ENCODE peak calls at places on chromosomes 11 and 22, in four cellular contexts. O is WTC11, L is HepG2, H is GM12878. Y is an unnamed sample.

GRCh38 chr11:18314794-18315523 is 7.0 kb downstream of the HPS5 start:
- DNase-seq in H (no peak), O (no peak), L (no peak), Y (no peak)

GRCh38 chr22:42330170-42330569 is 59.7 kb upstream of the TCF20 start:
- DNase-seq in O (no peak), L (no peak), H (no peak), Y (no peak)

GRCh38 chr11:66889974-66890373 is 33.1 kb downstream of the LRFN4 start:
- DNase-seq in L (peak), H (no peak), O (no peak), Y (no peak)

GRCh38 chr11:119100246-119100959 is 1.2 kb downstream of the DPAGT1 start:
- DNase-seq in H (no peak), L (peak), O (no peak), Y (peak)

GRCh38 chr11:65851811-65852507 is 6.0 kb downstream of the CFL1 start:
- DNase-seq in H (no peak), L (no peak), O (no peak), Y (no peak)

GRCh38 chr22:31637375-31637937 is 24.6 kb downstream of the PISD start:
- DNase-seq in H (no peak), O (no peak), L (no peak), Y (no peak)

GRCh38 chr11:29184939-29185890 is 831.6 kb downstream of the KCNA4 start:
- DNase-seq in O (no peak), L (no peak), H (no peak), Y (no peak)

GRCh38 chr11:87187930-87188329 is 150.2 kb downstream of the TMEM135 start:
- DNase-seq in O (no peak), L (no peak), H (no peak), Y (no peak)

GRCh38 chr22:22960307-22960706 is 72.7 kb downstream of the IGLL5 start:
- DNase-seq in L (peak), H (no peak), O (no peak), Y (no peak)

GRCh38 chr11:78050964-78051831 is 12.5 kb upstream of the THRSP start:
- DNase-seq in H (no peak), L (peak), O (peak), Y (peak)

GRCh38 chr11:35337136-35337918 is 82.0 kb downstream of the SLC1A2 start:
- DNase-seq in H (no peak), O (no peak), L (peak), Y (peak)

GRCh38 chr11:115920841-115921480 is 416.7 kb upstream of the CADM1 start:
- DNase-seq in O (no peak), L (no peak), H (no peak), Y (no peak)

GRCh38 chr11:71194702-71195101 is 57.7 kb downstream of the SHANK2 start:
- DNase-seq in L (no peak), O (no peak), H (no peak), Y (no peak)

GRCh38 chr11:29119691-29120328 is 897.0 kb downstream of the KCNA4 start:
- DNase-seq in O (no peak), L (no peak), H (no peak), Y (no peak)

GRCh38 chr22:17258015-17258827 is 39.0 kb upstream of the ADA2 start:
- DNase-seq in L (no peak), O (peak), H (peak), Y (peak)

GRCh38 chr11:112277937-112278336 is 17.3 kb upstream of the PLET1 start:
- DNase-seq in H (no peak), O (no peak), L (peak), Y (no peak)
- TF ChIP-seq ETV6 in H (no peak), O (no peak), L (no peak), Y (no peak)

GRCh38 chr22:49925525-49926128 is 7.2 kb downstream of the CRELD2 start:
- DNase-seq in L (no peak), H (peak), O (no peak), Y (no peak)
- TF ChIP-seq ETV6 in L (no peak), H (no peak), O (no peak), Y (no peak)

DNA sequence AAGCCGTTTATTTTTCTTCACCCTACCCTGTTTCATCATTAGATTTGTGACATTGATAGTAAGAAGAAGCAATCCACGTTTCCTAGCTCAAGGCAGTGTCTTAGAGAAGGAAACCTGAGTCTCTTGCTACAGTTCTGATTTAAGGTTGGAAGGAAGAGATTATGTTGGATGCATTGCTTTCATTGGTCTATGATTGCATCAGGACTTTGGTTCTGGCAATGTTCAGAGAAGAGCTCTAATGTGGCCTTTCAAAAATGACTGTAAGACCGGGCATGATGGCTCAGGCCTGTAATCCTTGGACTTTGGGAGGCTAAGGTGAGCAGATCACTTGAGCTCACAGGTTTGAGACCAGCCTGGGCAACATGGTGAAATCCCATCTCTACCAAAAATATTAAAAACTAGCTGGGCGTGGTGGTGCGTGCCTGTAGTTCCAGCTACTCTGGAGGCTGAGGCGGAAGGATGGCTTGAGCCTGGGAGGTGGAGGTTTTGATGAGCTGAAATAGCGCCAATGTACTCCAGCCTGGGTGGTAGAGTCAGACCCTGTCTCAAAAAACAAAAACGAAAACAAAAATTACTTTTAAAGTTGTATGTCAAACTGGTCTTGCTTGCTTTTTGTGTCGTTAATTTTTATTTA is 4.1 kb downstream of the NUCB2 start:
- DNase-seq in H (no peak), O (no peak), L (no peak), Y (no peak)
- TF ChIP-seq ETV6 in H (no peak), O (no peak), L (no peak), Y (no peak)

GRCh38 chr22:49380828-49381114 is 446.9 kb downstream of the BRD1 start:
- DNase-seq in H (no peak), O (no peak), L (no peak), Y (no peak)
- TF ChIP-seq ETV6 in H (no peak), O (no peak), L (no peak), Y (no peak)

GRCh38 chr11:10298342-10298741 is 4.3 kb upstream of the SBF2 start:
- DNase-seq in L (peak), H (peak), O (no peak), Y (no peak)
- TF ChIP-seq ETV6 in L (no peak), H (no peak), O (no peak), Y (no peak)

GRCh38 chr11:114395776-114396175 is 4.5 kb downstream of the C11orf71 start:
- DNase-seq in L (peak), H (no peak), O (peak), Y (peak)

GRCh38 chr11:114398303-114398920 is 1.9 kb downstream of the C11orf71 start:
- DNase-seq in O (no peak), H (no peak), L (no peak), Y (no peak)

GRCh38 chr11:114397349-114397982 is 2.8 kb downstream of the C11orf71 start:
- DNase-seq in L (no peak), H (no peak), O (no peak), Y (peak)

DNA sequence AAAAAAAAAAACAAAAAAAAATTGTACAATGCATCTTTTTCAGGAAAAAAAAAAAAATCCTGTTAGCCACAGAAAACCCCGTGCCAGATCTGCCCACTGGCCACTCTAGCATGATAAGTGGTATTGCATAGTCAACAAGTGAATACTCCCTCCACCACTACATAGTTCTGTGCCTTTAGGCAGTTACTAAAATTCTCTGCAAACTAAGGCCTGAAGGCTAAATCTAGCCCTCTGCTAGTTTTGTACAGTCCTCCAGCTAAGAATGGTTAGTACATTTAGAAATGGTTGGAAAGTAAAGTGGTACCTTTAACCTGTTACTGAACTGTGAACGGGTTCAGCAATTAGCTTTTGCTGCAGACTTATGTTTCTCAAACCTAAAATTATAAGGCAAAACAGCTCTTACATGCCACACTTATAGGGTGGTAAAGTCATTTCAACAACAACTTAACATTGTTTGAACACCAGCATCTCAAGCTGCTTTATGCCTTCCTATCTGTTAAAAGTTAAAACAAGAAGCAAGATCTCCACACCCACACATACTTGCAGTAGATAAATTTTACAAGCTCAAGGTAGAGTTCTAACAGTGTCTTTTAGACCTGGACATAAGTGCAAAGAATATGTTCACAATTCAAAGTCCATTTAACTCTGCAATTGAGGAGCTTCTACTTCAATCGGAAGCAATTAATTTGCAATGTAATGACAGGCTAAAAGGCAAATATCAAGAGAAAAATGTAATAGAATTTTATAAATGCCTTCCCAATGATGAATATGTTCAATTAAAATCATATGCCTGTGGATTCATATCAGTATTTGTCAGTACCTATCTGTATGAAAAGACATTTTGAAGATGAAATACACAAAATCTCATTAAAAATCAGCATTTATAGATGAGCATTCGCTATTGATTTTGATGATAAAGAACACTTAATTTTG is 7.3 kb downstream of the C11orf71 start:
- DNase-seq in L (no peak), O (no peak), H (no peak), Y (no peak)
- TF ChIP-seq ETV6 in L (no peak), O (no peak), H (no peak), Y (no peak)

GRCh38 chr11:1308745-1309497 is 511 bp downstream of the TOLLIP start:
- DNase-seq in H (no peak), L (no peak), O (no peak), Y (no peak)
- TF ChIP-seq ETV6 in H (no peak), L (no peak), O (no peak), Y (no peak)

DNA sequence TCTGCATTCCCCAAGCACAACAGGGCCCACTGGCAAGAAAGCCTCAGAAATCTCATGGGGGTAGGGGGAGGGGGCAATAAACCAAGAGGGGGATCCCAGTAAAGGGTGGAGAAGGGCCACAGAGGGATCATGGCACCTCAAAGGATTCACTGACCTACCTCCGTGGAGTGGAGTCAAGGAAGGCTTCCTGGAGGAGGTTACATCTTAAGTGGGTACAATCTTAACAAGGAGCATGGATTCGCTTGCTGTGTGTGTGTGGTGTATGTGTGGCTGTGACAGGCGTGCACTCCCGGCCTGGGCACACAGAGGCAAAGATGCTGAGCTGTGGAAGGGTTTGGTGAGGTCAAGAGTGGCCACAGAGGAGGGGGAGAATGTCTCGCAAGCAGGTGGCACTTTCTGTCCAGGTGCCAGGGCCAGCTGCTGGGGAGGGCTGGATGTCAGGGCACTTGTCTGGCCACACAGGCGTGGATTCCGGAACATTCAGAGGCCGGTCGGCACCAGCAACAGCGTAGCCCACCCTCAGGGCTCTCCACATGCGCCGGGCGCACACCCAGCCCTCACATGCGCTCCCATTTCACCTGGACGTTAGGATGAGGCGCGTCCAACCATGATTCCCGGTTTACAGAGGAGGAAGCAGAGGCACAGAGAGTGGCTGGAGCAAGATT is 43.3 kb downstream of the WNT7B start:
- DNase-seq in H (no peak), O (no peak), L (no peak), Y (no peak)
- TF ChIP-seq ETV6 in H (no peak), O (no peak), L (no peak), Y (no peak)